ENCODE peak calls at places on chromosome 19, in eight cellular contexts. E, H, A, W, S, U, T and J are unnamed samples.

GRCh38 chr19:22532388-22533310 is 101.5 kb upstream of the ZNF492 start:
- DNase-seq in S (peak), U (no peak), E (peak), H (no peak), T (no peak), W (no peak), A (peak), J (peak)

GRCh38 chr19:14383898-14384669 is 2.8 kb downstream of the ADGRE5 start:
- DNase-seq in H (no peak), E (peak), A (peak), U (no peak), T (peak), S (peak), W (peak), J (no peak)

GRCh38 chr19:57171551-57172081 is 4.3 kb upstream of the DUXA start:
- DNase-seq in S (no peak), H (peak), E (peak), T (peak), U (no peak), A (peak), W (peak), J (no peak)

GRCh38 chr19:4077800-4078683 is 11.3 kb upstream of the ZBTB7A start:
- DNase-seq in S (no peak), T (no peak), A (peak), E (peak), H (no peak), U (no peak), W (no peak), J (peak)

GRCh38 chr19:37594982-37595382 is 306 bp downstream of the ZNF540 start:
- DNase-seq in T (no peak), E (peak), H (peak), W (no peak), S (peak), U (no peak), A (peak), J (peak)

GRCh38 chr19:45791744-45792481 is 732 bp downstream of the DMWD start:
- DNase-seq in S (no peak), U (no peak), H (no peak), W (no peak), T (no peak), E (no peak), A (no peak), J (no peak)

GRCh38 chr19:45746866-45747265 is 13.6 kb downstream of the MEIOSIN start:
- DNase-seq in A (no peak), W (no peak), H (no peak), U (no peak), S (no peak), E (no peak), T (no peak), J (no peak)

GRCh38 chr19:23882493-23882892 is 32.2 kb upstream of the ZNF726 start:
- DNase-seq in U (no peak), E (no peak), T (no peak), W (no peak), A (peak), H (no peak), S (no peak), J (no peak)

GRCh38 chr19:30686911-30687566 is 314.9 kb downstream of the ZNF536 start:
- DNase-seq in S (no peak), H (no peak), E (no peak), A (no peak), T (no peak), W (no peak), U (no peak), J (no peak)

GRCh38 chr19:7865262-7865911 is 8.8 kb downstream of the PRR36 start:
- DNase-seq in T (no peak), E (no peak), A (no peak), U (no peak), S (no peak), W (no peak), H (no peak), J (no peak)

GRCh38 chr19:4547303-4548237 is 7.7 kb upstream of the LRG1 start:
- DNase-seq in T (no peak), A (no peak), H (no peak), W (no peak), E (no peak), S (no peak), U (no peak), J (no peak)

GRCh38 chr19:3809881-3810707 is 23.9 kb upstream of the MATK start:
- DNase-seq in E (no peak), T (no peak), S (no peak), U (no peak), W (no peak), H (no peak), A (no peak), J (peak)

GRCh38 chr19:41319500-41320184 is 9.7 kb downstream of the CCDC97 start:
- DNase-seq in T (no peak), U (no peak), E (no peak), H (no peak), S (no peak), W (no peak), A (no peak), J (no peak)